ENCODE peak calls at places on chromosomes 4 and X, in five cellular contexts. One of them, this sample, is unnamed.

GRCh38 chr4:55186700-55187099 is 61.3 kb upstream of the KDR start:
- DNase-seq in NT2/D1: no peak
- DNase-seq in H4: no peak
- DNase-seq in AG09309: no peak
- DNase-seq in amniotic stem cell: no peak
- DNase-seq in this sample: no peak

GRCh38 chr4:133148690-133149363 is at the start of gene PCDH10:
- DNase-seq in NT2/D1: no peak
- DNase-seq in H4: peak; percentile 93
- DNase-seq in AG09309: peak; percentile 40
- DNase-seq in amniotic stem cell: peak; percentile 95
- DNase-seq in this sample: peak; percentile 78

GRCh38 chr4:138182838-138183426 is 59.2 kb downstream of the SLC7A11 start:
- DNase-seq in NT2/D1: peak; percentile 20
- DNase-seq in H4: no peak
- DNase-seq in AG09309: peak; percentile 21
- DNase-seq in amniotic stem cell: no peak
- DNase-seq in this sample: no peak

GRCh38 chr4:139017861-139018260 is 2.3 kb downstream of the NOCT start:
- DNase-seq in NT2/D1: no peak
- DNase-seq in H4: no peak
- DNase-seq in AG09309: no peak
- DNase-seq in amniotic stem cell: no peak
- DNase-seq in this sample: no peak

GRCh38 chr4:74095886-74096264 is 3.1 kb downstream of the CXCL2 start:
- DNase-seq in NT2/D1: no peak
- DNase-seq in H4: no peak
- DNase-seq in AG09309: no peak
- DNase-seq in amniotic stem cell: no peak
- DNase-seq in this sample: no peak

GRCh38 chr4:79082988-79083387 is 143.8 kb upstream of the PAQR3 start:
- DNase-seq in NT2/D1: no peak
- DNase-seq in H4: no peak
- DNase-seq in AG09309: no peak
- DNase-seq in amniotic stem cell: no peak
- DNase-seq in this sample: no peak

GRCh38 chrX:28586891-28587635 is at the start of gene IL1RAPL1:
- DNase-seq in NT2/D1: no peak
- DNase-seq in H4: peak; percentile 72
- DNase-seq in AG09309: no peak
- DNase-seq in amniotic stem cell: peak; percentile 44
- DNase-seq in this sample: no peak

GRCh38 chr4:6753103-6753560 is 29.4 kb upstream of the KIAA0232 start:
- DNase-seq in NT2/D1: no peak
- DNase-seq in H4: no peak
- DNase-seq in AG09309: no peak
- DNase-seq in amniotic stem cell: no peak
- DNase-seq in this sample: no peak

GRCh38 chr4:83043801-83044407 is 8.9 kb downstream of the COPS4 start:
- DNase-seq in NT2/D1: no peak
- DNase-seq in H4: no peak
- DNase-seq in AG09309: peak; percentile 67
- DNase-seq in amniotic stem cell: no peak
- DNase-seq in this sample: no peak

GRCh38 chr4:133513891-133514290 is 364.8 kb downstream of the PCDH10 start:
- DNase-seq in NT2/D1: no peak
- DNase-seq in H4: no peak
- DNase-seq in AG09309: no peak
- DNase-seq in amniotic stem cell: no peak
- DNase-seq in this sample: no peak

GRCh38 chrX:23493941-23494374 is 159.3 kb downstream of the PTCHD1 start:
- DNase-seq in NT2/D1: no peak
- DNase-seq in H4: peak; percentile 80
- DNase-seq in AG09309: no peak
- DNase-seq in amniotic stem cell: no peak
- DNase-seq in this sample: no peak

GRCh38 chrX:119624951-119625668 is 18.9 kb upstream of the NKRF start:
- DNase-seq in NT2/D1: no peak
- DNase-seq in H4: no peak
- DNase-seq in AG09309: no peak
- DNase-seq in amniotic stem cell: no peak
- DNase-seq in this sample: no peak

GRCh38 chr4:152968806-152969394 is 32.8 kb downstream of the FHDC1 start:
- DNase-seq in NT2/D1: no peak
- DNase-seq in H4: peak; percentile 43
- DNase-seq in AG09309: no peak
- DNase-seq in amniotic stem cell: no peak
- DNase-seq in this sample: no peak

GRCh38 chr4:120156115-120156718 is 89.6 kb upstream of the MAD2L1 start:
- DNase-seq in NT2/D1: peak; percentile 73
- DNase-seq in H4: peak; percentile 72
- DNase-seq in AG09309: peak; percentile 21
- DNase-seq in amniotic stem cell: no peak
- DNase-seq in this sample: peak; percentile 6

GRCh38 chrX:9832811-9833210 is 46.6 kb downstream of the SHROOM2 start:
- DNase-seq in NT2/D1: peak; percentile 72
- DNase-seq in H4: no peak
- DNase-seq in AG09309: no peak
- DNase-seq in amniotic stem cell: no peak
- DNase-seq in this sample: no peak

GRCh38 chr4:74218201-74218600 is 60.3 kb downstream of the MTHFD2L start:
- DNase-seq in NT2/D1: no peak
- DNase-seq in H4: no peak
- DNase-seq in AG09309: no peak
- DNase-seq in amniotic stem cell: no peak
- DNase-seq in this sample: no peak

GRCh38 chrX:134173541-134174272 is 63.3 kb upstream of the CCDC160 start:
- DNase-seq in NT2/D1: peak; percentile 58
- DNase-seq in H4: no peak
- DNase-seq in AG09309: no peak
- DNase-seq in amniotic stem cell: no peak
- DNase-seq in this sample: no peak

GRCh38 chrX:70043685-70044084 is 6.1 kb downstream of the AWAT2 start:
- DNase-seq in NT2/D1: no peak
- DNase-seq in H4: no peak
- DNase-seq in AG09309: no peak
- DNase-seq in amniotic stem cell: no peak
- DNase-seq in this sample: no peak

GRCh38 chr4:1056671-1057402 is 45.4 kb downstream of the FGFRL1 start:
- DNase-seq in NT2/D1: no peak
- DNase-seq in H4: no peak
- DNase-seq in AG09309: no peak
- DNase-seq in amniotic stem cell: no peak
- DNase-seq in this sample: no peak

GRCh38 chr4:2172161-2172560 is 69.8 kb downstream of the HAUS3 start:
- DNase-seq in NT2/D1: no peak
- DNase-seq in H4: no peak
- DNase-seq in AG09309: no peak
- DNase-seq in amniotic stem cell: no peak
- DNase-seq in this sample: no peak

GRCh38 chr4:33054656-33055055 is 2334.5 kb downstream of the PCDH7 start:
- DNase-seq in NT2/D1: no peak
- DNase-seq in H4: no peak
- DNase-seq in AG09309: no peak
- DNase-seq in amniotic stem cell: no peak
- DNase-seq in this sample: no peak

GRCh38 chr4:40327340-40327739 is 7.8 kb upstream of the CHRNA9 start:
- DNase-seq in NT2/D1: no peak
- DNase-seq in H4: no peak
- DNase-seq in AG09309: no peak
- DNase-seq in amniotic stem cell: no peak
- DNase-seq in this sample: no peak

GRCh38 chrX:13257223-13258051 is 62.4 kb downstream of the ATXN3L start:
- DNase-seq in NT2/D1: no peak
- DNase-seq in H4: no peak
- DNase-seq in AG09309: no peak
- DNase-seq in amniotic stem cell: no peak
- DNase-seq in this sample: no peak

GRCh38 chr4:145907363-145907762 is 31.3 kb downstream of the ZNF827 start:
- DNase-seq in NT2/D1: no peak
- DNase-seq in H4: no peak
- DNase-seq in AG09309: no peak
- DNase-seq in amniotic stem cell: no peak
- DNase-seq in this sample: no peak

GRCh38 chr4:948101-948935 is 16.1 kb downstream of the TMEM175 start:
- DNase-seq in NT2/D1: no peak
- DNase-seq in H4: no peak
- DNase-seq in AG09309: no peak
- DNase-seq in amniotic stem cell: no peak
- DNase-seq in this sample: no peak

This sample was measured in NCI-H2107.